ENCODE peak calls at places on chromosomes 16 and 17, in six cellular contexts. Y, Q, S, R, K and H are unnamed samples.

GRCh38 chr17:72661093-72661944 is 431.2 kb downstream of the SLC39A11 start:
- DNase-seq in Y (peak), R (no peak), K (no peak), S (no peak), Q (no peak), H (no peak)

GRCh38 chr17:34720760-34721159 is 141.4 kb downstream of the TMEM132E start:
- DNase-seq in R (no peak), Q (no peak), Y (no peak), K (no peak), S (no peak), H (no peak)

GRCh38 chr16:86605950-86606349 is 27.6 kb downstream of the FOXL1 start:
- DNase-seq in S (no peak), Y (no peak), Q (no peak), R (no peak), K (no peak), H (no peak)

GRCh38 chr17:73772107-73772705 is 128.0 kb upstream of the SDK2 start:
- DNase-seq in Q (no peak), Y (no peak), S (no peak), K (no peak), R (no peak), H (no peak)

GRCh38 chr17:15655162-15655561 is 28.9 kb downstream of the TRIM16 start:
- DNase-seq in K (no peak), Q (no peak), S (no peak), R (no peak), Y (no peak), H (no peak)

GRCh38 chr17:9928601-9929341 is 23.7 kb upstream of the RCVRN start:
- DNase-seq in K (peak), S (no peak), Q (no peak), Y (no peak), R (peak), H (peak)

GRCh38 chr16:84738255-84739038 is 38.6 kb downstream of the USP10 start:
- DNase-seq in R (peak), Q (no peak), K (peak), Y (peak), S (no peak), H (peak)

GRCh38 chr17:66849136-66849655 is 14.3 kb downstream of the CACNG5 start:
- DNase-seq in Y (no peak), K (no peak), S (no peak), Q (no peak), R (no peak), H (no peak)

GRCh38 chr16:80992676-80993292 is 13.9 kb downstream of the CMC2 start:
- DNase-seq in S (no peak), R (no peak), Q (no peak), K (peak), Y (no peak), H (no peak)
- H3K4me3 ChIP-seq in S (no peak), R (no peak), Q (peak), K (peak), Y (no peak), H (peak)

GRCh38 chr16:10497132-10498088 is 83.0 kb downstream of the EMP2 start:
- DNase-seq in S (no peak), R (no peak), Q (no peak), Y (no peak), K (no peak), H (no peak)

GRCh38 chr16:10494343-10495030 is 85.9 kb downstream of the EMP2 start:
- DNase-seq in S (no peak), Y (no peak), K (no peak), R (no peak), Q (no peak), H (no peak)

GRCh38 chr16:10490141-10490540 is 90.3 kb downstream of the EMP2 start:
- DNase-seq in R (no peak), Q (no peak), S (no peak), Y (no peak), K (no peak), H (no peak)

GRCh38 chr16:10493276-10493675 is 87.1 kb downstream of the EMP2 start:
- DNase-seq in S (no peak), R (no peak), Q (no peak), Y (no peak), K (no peak), H (no peak)

DNA sequence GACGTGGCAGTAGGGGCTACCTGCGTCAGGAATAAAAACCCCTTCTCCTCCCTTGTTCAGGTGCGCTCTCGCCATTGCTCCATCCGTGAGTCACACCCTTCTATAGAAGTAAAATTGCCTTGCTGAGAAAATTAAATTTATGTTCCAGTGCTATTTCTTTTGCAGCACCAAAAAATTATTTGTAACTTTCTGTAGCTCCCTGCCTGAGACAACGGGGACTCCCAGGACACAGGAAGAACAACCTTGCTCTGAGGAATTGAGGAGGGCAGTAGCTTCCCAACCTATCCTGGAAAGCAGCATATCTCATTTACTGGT is 85.4 kb downstream of the EMP2 start:
- DNase-seq in K (no peak), Q (no peak), R (no peak), Y (no peak), S (no peak), H (no peak)
- TF ChIP-seq CTCF in K (no peak), Q (no peak), R (no peak), Y (no peak), S (no peak), H (no peak)

GRCh38 chr16:72787130-72787518 is 260.8 kb downstream of the ZFHX3 start:
- DNase-seq in R (peak), Q (no peak), K (no peak), S (no peak), Y (no peak), H (no peak)
- H3K4me3 ChIP-seq in R (peak), Q (peak), K (peak), S (peak), Y (peak), H (peak)

GRCh38 chr17:75819116-75819515 is 25.1 kb downstream of the UNC13D start:
- DNase-seq in S (no peak), Y (no peak), R (no peak), Q (peak), K (no peak), H (no peak)
- TF ChIP-seq CTCF in S (no peak), Y (no peak), R (no peak), Q (no peak), K (no peak), H (no peak)

DNA sequence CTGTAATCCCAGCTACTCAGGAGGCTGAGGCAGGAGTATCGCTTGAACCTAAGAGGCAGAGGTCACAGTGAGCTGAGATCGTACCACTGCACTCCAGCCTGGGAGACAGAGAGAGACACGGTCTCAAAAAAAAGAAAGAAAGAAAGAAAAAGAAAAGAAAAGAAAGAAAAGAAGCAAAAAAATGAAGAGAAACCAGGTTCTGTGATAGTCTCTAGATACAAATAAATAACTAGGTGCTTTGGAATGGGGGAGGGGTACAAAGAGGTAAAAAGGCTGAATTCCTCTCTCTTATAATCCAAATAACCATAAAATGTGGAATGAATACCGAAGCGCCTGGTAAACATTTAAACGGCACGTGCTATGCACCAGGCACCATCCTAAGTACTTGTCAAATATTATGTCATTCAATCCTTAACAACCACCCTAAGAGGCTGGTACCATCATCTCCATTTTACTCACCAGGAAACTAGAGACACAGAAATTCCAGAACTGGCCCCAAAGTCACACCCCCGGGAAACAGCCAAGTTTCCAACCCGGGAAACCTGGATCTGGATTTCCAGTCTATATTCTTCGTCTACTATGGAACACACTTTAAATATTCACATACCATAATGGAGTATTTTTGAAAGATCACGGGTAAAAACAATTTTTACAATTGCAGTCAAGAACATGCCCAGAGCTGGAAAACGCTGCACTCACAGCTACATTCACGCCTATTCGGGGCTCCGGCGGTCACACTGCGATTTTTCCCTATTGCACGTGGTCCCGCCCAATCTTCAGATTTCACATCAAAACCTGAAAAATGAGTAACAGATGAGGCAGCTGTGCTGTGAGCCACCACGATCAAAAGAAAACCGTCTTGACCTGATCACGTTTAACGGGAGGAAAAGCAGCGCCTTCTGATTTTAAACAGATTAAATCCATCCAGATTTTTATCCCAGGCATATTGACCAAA is 10.5 kb downstream of the NXN start:
- DNase-seq in K (no peak), R (no peak), S (no peak), Q (no peak), Y (no peak), H (peak)
- H3K4me3 ChIP-seq in K (no peak), R (no peak), S (no peak), Q (no peak), Y (no peak), H (peak)